ENCODE peak calls at places on chromosomes 12 and 14, in five cellular contexts. V, S, G, M and I are unnamed samples.
A peak's percentile ranks its signal among the peaks of the same experiment; 100 is the strongest.

GRCh38 chr14:52354257-52354656 is 40.1 kb downstream of the PTGER2 start:
- DNase-seq in G (no peak), M (no peak), V (no peak), S (no peak), I (no peak)

GRCh38 chr14:95832012-95832411 is 44.6 kb upstream of the TUNAR start:
- DNase-seq in V (no peak), S (no peak), M (no peak), G (no peak), I (no peak)

GRCh38 chr14:33692762-33693161 is 258.1 kb downstream of the EGLN3 start:
- DNase-seq in M (no peak), V (no peak), G (no peak), S (peak; percentile 97), I (no peak)

GRCh38 chr12:124824195-124824594 is 39.5 kb downstream of the SCARB1 start:
- DNase-seq in S (no peak), V (no peak), G (no peak), M (no peak), I (no peak)

GRCh38 chr12:68271346-68271745 is 17.9 kb upstream of the IL22 start:
- DNase-seq in G (no peak), V (no peak), S (peak; percentile 70), M (no peak), I (no peak)

GRCh38 chr12:46534442-46534841 is 161.9 kb upstream of the SLC38A2 start:
- DNase-seq in M (no peak), G (no peak), S (no peak), V (no peak), I (no peak)

GRCh38 chr14:72906316-72906715 is 12.4 kb upstream of the DPF3 start:
- DNase-seq in M (no peak), S (peak; percentile 93), V (no peak), G (no peak), I (no peak)

GRCh38 chr12:58463050-58463449 is 457.3 kb downstream of the LRIG3 start:
- DNase-seq in V (no peak), G (no peak), S (no peak), M (no peak), I (no peak)

GRCh38 chr12:15599266-15600037 is 189.7 kb downstream of the EPS8 start:
- DNase-seq in M (no peak), V (no peak), G (no peak), S (peak; percentile 89), I (no peak)

GRCh38 chr12:112543666-112544185 is 125.0 kb downstream of the PTPN11 start:
- DNase-seq in S (no peak), G (no peak), V (no peak), M (no peak), I (no peak)

GRCh38 chr12:14960548-14961465 is 594 bp downstream of the ARHGDIB start:
- DNase-seq in G (no peak), V (peak; percentile 41), M (no peak), S (peak; percentile 56), I (no peak)

GRCh38 chr14:64649383-64649998 is 54.7 kb upstream of the PLEKHG3 start:
- DNase-seq in M (no peak), S (peak; percentile 58), V (no peak), G (no peak), I (no peak)

GRCh38 chr12:45381351-45381750 is 165.5 kb downstream of the ANO6 start:
- DNase-seq in V (no peak), M (no peak), G (no peak), S (no peak), I (no peak)

GRCh38 chr14:39005044-39005736 is 97.8 kb downstream of the SEC23A start:
- DNase-seq in G (no peak), M (no peak), V (no peak), S (no peak), I (no peak)

GRCh38 chr14:77557391-77557790 is 58.8 kb upstream of the ISM2 start:
- DNase-seq in V (no peak), G (no peak), S (no peak), M (no peak), I (peak; percentile 33)

GRCh38 chr14:91123201-91123600 is 9.3 kb downstream of the DGLUCY start:
- DNase-seq in V (no peak), S (no peak), G (no peak), M (no peak), I (no peak)

GRCh38 chr12:31321565-31322228 is 4.3 kb downstream of the SINHCAF start:
- DNase-seq in G (no peak), V (no peak), S (peak; percentile 51), M (no peak), I (no peak)

GRCh38 chr14:75339059-75339458 is 60.4 kb downstream of the FOS start:
- DNase-seq in V (no peak), M (no peak), S (peak; percentile 38), G (no peak), I (no peak)

GRCh38 chr12:107554941-107555340 is 130.7 kb upstream of the PWP1 start:
- DNase-seq in M (no peak), V (no peak), S (no peak), G (no peak), I (no peak)

GRCh38 chr14:85342858-85343607 is 186.9 kb upstream of the FLRT2 start:
- DNase-seq in S (no peak), M (no peak), G (no peak), V (no peak), I (no peak)

GRCh38 chr12:128040971-128041370 is 226.0 kb upstream of the TMEM132C start:
- DNase-seq in V (no peak), S (no peak), G (no peak), M (no peak), I (no peak)

GRCh38 chr12:51020448-51021182 is 5.6 kb downstream of the SLC11A2 start:
- DNase-seq in S (no peak), M (no peak), V (no peak), G (no peak), I (no peak)

GRCh38 chr14:71454513-71455332 is 477.5 kb upstream of the RGS6 start:
- DNase-seq in V (no peak), M (no peak), G (no peak), S (no peak), I (no peak)

GRCh38 chr12:48750769-48751356 is 34.4 kb upstream of the CCNT1 start:
- DNase-seq in M (no peak), V (no peak), S (no peak), G (no peak), I (no peak)

GRCh38 chr12:108635201-108635996 is 1.7 kb upstream of the SELPLG start:
- DNase-seq in M (no peak), S (no peak), V (no peak), G (no peak), I (no peak)

GRCh38 chr12:55724226-55724939 is 4.2 kb downstream of the RDH5 start:
- DNase-seq in V (peak; percentile 49), G (no peak), M (peak; percentile 54), S (peak; percentile 38), I (peak; percentile 69)

GRCh38 chr12:122721057-122721545 is 4.5 kb upstream of the HCAR3 start:
- DNase-seq in V (no peak), S (peak; percentile 51), G (no peak), M (no peak), I (no peak)

GRCh38 chr14:64758025-64758521 is 53.8 kb downstream of the PLEKHG3 start:
- DNase-seq in G (no peak), V (peak; percentile 56), M (no peak), S (peak; percentile 86), I (no peak)

GRCh38 chr14:27409936-27410335 is 812.1 kb upstream of the NOVA1 start:
- DNase-seq in G (no peak), S (peak; percentile 26), M (no peak), V (no peak), I (peak; percentile 58)

GRCh38 chr12:45655186-45655585 is 74.3 kb upstream of the ARID2 start:
- DNase-seq in G (no peak), M (peak; percentile 4), S (no peak), V (peak; percentile 23), I (no peak)

GRCh38 chr12:122870867-122871664 is 24.9 kb downstream of the VPS37B start:
- DNase-seq in M (no peak), S (peak; percentile 52), V (no peak), G (no peak), I (no peak)